ENCODE peak calls at places on chromosomes 3 and 15, in four cellular contexts. I, Q, B and Z are unnamed samples.

GRCh38 chr3:73060302-73060723 is 1.1 kb upstream of the EBLN2 start:
- DNase-seq in I (no peak), Q (no peak), B (peak; percentile 80), Z (no peak)

GRCh38 chr15:95076381-95076780 is 845.0 kb downstream of the MCTP2 start:
- DNase-seq in I (no peak), Q (no peak), B (no peak), Z (no peak)

GRCh38 chr15:29844290-29844903 is 22.1 kb upstream of the TJP1 start:
- DNase-seq in I (no peak), Q (no peak), B (peak; percentile 69), Z (no peak)

GRCh38 chr15:100588638-100589242 is 13.2 kb downstream of the LINS1 start:
- DNase-seq in I (no peak), Q (no peak), B (peak; percentile 49), Z (no peak)

GRCh38 chr15:29465816-29466215 is 196.2 kb upstream of the NSMCE3 start:
- DNase-seq in I (no peak), Q (no peak), B (no peak), Z (no peak)

GRCh38 chr3:195251336-195252065 is 19.5 kb downstream of the XXYLT1 start:
- DNase-seq in I (peak; percentile 66), Q (no peak), B (no peak), Z (no peak)

GRCh38 chr3:16113704-16114103 is 60.8 kb upstream of the GALNT15 start:
- DNase-seq in I (no peak), Q (no peak), B (peak; percentile 99), Z (no peak)

GRCh38 chr3:88142094-88142624 is 7.6 kb upstream of the C3orf38 start:
- DNase-seq in I (no peak), Q (no peak), B (peak; percentile 75), Z (no peak)

GRCh38 chr3:142523921-142524566 is 54.5 kb downstream of the ATR start:
- DNase-seq in I (no peak), Q (no peak), B (no peak), Z (no peak)

GRCh38 chr3:71195492-71195891 is 388.0 kb downstream of the FOXP1 start:
- DNase-seq in I (no peak), Q (no peak), B (peak; percentile 59), Z (peak; percentile 22)

GRCh38 chr3:48215466-48215865 is 7.8 kb upstream of the CAMP start:
- DNase-seq in I (no peak), Q (no peak), B (peak; percentile 52), Z (no peak)

GRCh38 chr3:71658131-71658530 is 67.1 kb downstream of the EIF4E3 start:
- DNase-seq in I (no peak), Q (no peak), B (no peak), Z (no peak)

GRCh38 chr3:4271834-4272233 is 31.3 kb upstream of the SETMAR start:
- DNase-seq in I (peak; percentile 35), Q (no peak), B (peak; percentile 48), Z (peak; percentile 13)

GRCh38 chr3:42129014-42129953 is 38.1 kb downstream of the TRAK1 start:
- DNase-seq in I (no peak), Q (no peak), B (peak; percentile 37), Z (no peak)

GRCh38 chr3:66442254-66443249 is 58.3 kb downstream of the LRIG1 start:
- DNase-seq in I (no peak), Q (peak; percentile 95), B (peak; percentile 90), Z (peak; percentile 19)

GRCh38 chr15:91855684-91856553 is 2.4 kb downstream of the SLCO3A1 start:
- DNase-seq in I (no peak), Q (peak; percentile 92), B (peak; percentile 4), Z (peak; percentile 37)

GRCh38 chr3:50805321-50805720 is 130.6 kb downstream of the DOCK3 start:
- DNase-seq in I (no peak), Q (no peak), B (no peak), Z (no peak)

GRCh38 chr3:100865442-100865841 is 127.8 kb downstream of the ABI3BP start:
- DNase-seq in I (no peak), Q (no peak), B (peak; percentile 57), Z (no peak)

GRCh38 chr3:188760408-188760807 is 411.4 kb upstream of the TPRG1 start:
- DNase-seq in I (no peak), Q (no peak), B (peak; percentile 49), Z (no peak)

GRCh38 chr15:50181983-50182232 is at the start of gene SLC27A2:
- DNase-seq in I (no peak), Q (peak; percentile 80), B (no peak), Z (no peak)

GRCh38 chr15:100983221-100983620 is 64.1 kb downstream of the LRRK1 start:
- DNase-seq in I (no peak), Q (no peak), B (no peak), Z (no peak)

GRCh38 chr15:31262901-31263671 is 63.5 kb upstream of the KLF13 start:
- DNase-seq in I (peak; percentile 76), Q (no peak), B (peak; percentile 67), Z (no peak)

GRCh38 chr3:156445117-156445968 is 109.6 kb downstream of the SSR3 start:
- DNase-seq in I (no peak), Q (no peak), B (no peak), Z (no peak)

GRCh38 chr3:114092151-114093000 is 35.8 kb downstream of the QTRT2 start:
- DNase-seq in I (no peak), Q (no peak), B (peak; percentile 15), Z (no peak)

GRCh38 chr3:195893516-195893915 is 14.8 kb downstream of the TNK2 start:
- DNase-seq in I (no peak), Q (no peak), B (no peak), Z (no peak)

GRCh38 chr3:151404316-151404715 is 19.8 kb upstream of the P2RY12 start:
- DNase-seq in I (peak; percentile 36), Q (no peak), B (peak; percentile 56), Z (no peak)

GRCh38 chr3:46304739-46305138 is 49.2 kb upstream of the CCR2 start:
- DNase-seq in I (peak; percentile 37), Q (no peak), B (no peak), Z (no peak)

GRCh38 chr3:117045143-117045542 is 335.6 kb downstream of the TUSC7 start:
- DNase-seq in I (no peak), Q (peak; percentile 87), B (no peak), Z (peak; percentile 10)

GRCh38 chr15:96392380-96393208 is 62.1 kb downstream of the NR2F2 start:
- DNase-seq in I (no peak), Q (peak; percentile 77), B (no peak), Z (no peak)

GRCh38 chr15:23467110-23467600 is 20.1 kb upstream of the GOLGA6L2 start:
- DNase-seq in I (peak; percentile 56), Q (no peak), B (peak; percentile 53), Z (no peak)

GRCh38 chr15:54566654-54567053 is 588.4 kb downstream of the UNC13C start:
- DNase-seq in I (no peak), Q (no peak), B (no peak), Z (no peak)

GRCh38 chr3:124557433-124558232 is 172.6 kb upstream of the UMPS start:
- DNase-seq in I (no peak), Q (no peak), B (peak; percentile 57), Z (no peak)

GRCh38 chr3:55481067-55481917 is 5.8 kb downstream of the WNT5A start:
- DNase-seq in I (no peak), Q (peak; percentile 44), B (peak; percentile 75), Z (peak; percentile 57)

GRCh38 chr3:15055019-15055557 is 10.0 kb downstream of the MRPS25 start:
- DNase-seq in I (peak; percentile 67), Q (no peak), B (peak; percentile 68), Z (no peak)

GRCh38 chr3:140093742-140094141 is 158.8 kb downstream of the CLSTN2 start:
- DNase-seq in I (no peak), Q (no peak), B (peak; percentile 88), Z (no peak)

GRCh38 chr3:13119471-13120220 is 46.4 kb upstream of the IQSEC1 start:
- DNase-seq in I (no peak), Q (no peak), B (no peak), Z (no peak)

GRCh38 chr3:194756460-194757355 is 71.0 kb downstream of the FAM43A start:
- DNase-seq in I (no peak), Q (no peak), B (no peak), Z (no peak)

DNA sequence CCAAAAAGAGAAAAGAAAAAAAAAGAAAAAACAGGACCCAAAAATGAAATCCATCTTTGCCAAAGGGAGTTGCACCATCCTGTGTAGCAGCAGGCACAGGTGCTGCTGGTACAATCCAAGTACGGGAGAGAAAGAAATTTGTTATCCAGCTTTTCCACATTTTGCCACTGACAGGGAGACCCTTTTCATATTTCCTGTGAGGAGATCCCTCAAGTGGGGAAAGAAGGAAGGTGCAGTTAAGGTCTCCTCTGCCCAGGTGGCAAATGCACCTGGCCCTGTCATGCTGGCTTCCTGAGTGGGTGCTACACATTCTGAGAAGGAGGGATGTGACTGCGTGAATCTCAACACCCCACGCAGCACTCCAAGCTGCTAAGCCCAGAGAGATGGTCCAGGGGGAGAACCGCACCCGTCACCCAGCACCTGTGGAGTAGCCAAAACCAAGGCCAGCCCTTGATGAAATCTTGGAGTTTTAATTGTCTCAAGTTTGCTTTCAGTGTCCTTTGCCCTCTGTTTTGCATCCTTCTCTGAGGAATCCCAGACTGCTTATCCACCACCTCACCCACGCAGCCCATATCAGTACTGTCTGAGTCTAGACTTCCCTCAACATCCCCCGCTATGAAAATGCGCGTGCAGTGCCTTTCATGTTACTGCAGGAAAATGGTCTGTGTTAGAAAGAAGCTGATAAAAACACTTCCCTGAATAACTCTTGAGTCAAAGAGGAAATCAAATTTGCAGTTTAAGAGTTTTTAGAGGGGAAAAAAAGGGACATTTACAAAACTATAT is 141.9 kb upstream of the THBS1 start:
- DNase-seq in I (no peak), Q (no peak), B (no peak), Z (no peak)
- TF ChIP-seq CTCF in I (no peak), Q (peak; percentile 48), B (no peak), Z (no peak)

DNA sequence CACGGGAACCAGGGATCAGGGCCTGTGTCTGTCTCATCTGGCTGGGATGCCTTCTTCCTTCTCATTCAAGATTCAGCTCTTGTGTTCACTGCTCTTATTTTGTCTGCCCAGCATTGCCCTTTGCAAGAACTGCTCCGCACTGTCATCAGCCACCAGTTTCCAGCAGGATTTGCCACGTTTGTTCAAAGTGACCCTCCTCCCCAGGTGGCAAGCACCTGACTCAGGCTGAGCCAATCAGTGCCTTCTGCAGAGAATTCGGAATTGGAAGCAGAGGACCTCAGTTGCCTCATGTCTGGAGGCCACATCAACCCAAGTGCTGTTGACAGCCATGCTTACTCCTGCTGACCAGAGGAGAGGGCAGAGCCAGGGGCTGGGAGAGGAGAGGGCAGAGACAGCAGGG is 124.5 kb downstream of the SMAD6 start:
- DNase-seq in I (no peak), Q (no peak), B (no peak), Z (no peak)
- TF ChIP-seq CTCF in I (no peak), Q (no peak), B (no peak), Z (no peak)

GRCh38 chr3:172161959-172162358 is 122.6 kb downstream of the FNDC3B start:
- DNase-seq in I (no peak), Q (no peak), B (no peak), Z (no peak)
- TF ChIP-seq CTCF in I (no peak), Q (no peak), B (no peak), Z (no peak)

GRCh38 chr3:58577269-58577821 is at the start of gene FAM107A:
- DNase-seq in I (no peak), Q (peak; percentile 85), B (peak; percentile 68), Z (no peak)
- TF ChIP-seq CTCF in I (no peak), Q (peak; percentile 51), B (peak; percentile 20), Z (no peak)

DNA sequence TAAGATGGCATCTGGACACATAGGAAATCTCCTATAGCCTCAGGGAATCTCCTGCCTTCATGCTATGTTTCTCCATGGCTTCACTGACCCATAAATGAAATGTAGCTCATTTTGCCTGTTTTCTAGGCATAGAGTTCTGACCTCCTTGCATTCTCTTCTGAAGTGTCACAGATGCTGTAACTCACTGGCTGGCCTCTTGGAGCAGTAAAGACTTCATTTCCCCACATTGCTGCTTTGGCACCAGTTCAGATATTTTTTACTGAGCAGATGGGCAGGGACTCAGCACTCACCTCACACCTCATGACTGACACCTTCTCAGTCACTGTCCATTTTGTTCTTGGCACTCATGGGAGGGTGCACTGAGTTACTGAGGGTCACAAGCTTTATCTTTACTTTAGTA is 286.7 kb upstream of the TGFBR2 start:
- DNase-seq in I (no peak), Q (peak; percentile 56), B (peak; percentile 73), Z (no peak)
- TF ChIP-seq CTCF in I (no peak), Q (peak; percentile 59), B (peak; percentile 53), Z (peak; percentile 21)